ENCODE peak calls at places on chromosomes 4 and X, in ten cellular contexts. L, Z, C, M, V, R, K, G, P and S are unnamed samples.

GRCh38 chr4:145339075-145339725 is 142.5 kb upstream of the SMAD1 start:
- DNase-seq in G (no peak), V (no peak), C (no peak), P (no peak), Z (no peak), K (no peak), M (no peak), L (no peak), R (no peak), S (no peak)

GRCh38 chrX:150363561-150364346 is 637 bp downstream of the MAMLD1 start:
- DNase-seq in R (peak), L (no peak), C (peak), V (no peak), M (no peak), P (no peak), Z (peak), K (no peak), G (no peak), S (no peak)

GRCh38 chr4:133084421-133084820 is 64.7 kb upstream of the PCDH10 start:
- DNase-seq in G (no peak), P (no peak), R (no peak), V (no peak), M (no peak), L (no peak), K (no peak), C (no peak), Z (no peak), S (no peak)

GRCh38 chr4:124018383-124019317 is 622.1 kb downstream of the SPRY1 start:
- DNase-seq in Z (peak), M (no peak), V (peak), C (no peak), P (no peak), L (no peak), R (peak), G (no peak), K (no peak), S (no peak)

GRCh38 chr4:129129143-129129542 is 33.2 kb downstream of the C4orf33 start:
- DNase-seq in K (no peak), C (no peak), R (no peak), L (no peak), G (no peak), V (no peak), P (no peak), Z (no peak), M (no peak), S (no peak)

GRCh38 chrX:39158801-39159657 is 357.8 kb downstream of the MID1IP1 start:
- DNase-seq in Z (peak), M (no peak), K (no peak), V (peak), P (no peak), G (no peak), L (peak), C (no peak), R (no peak), S (no peak)

GRCh38 chr4:74548561-74548960 is 103.6 kb downstream of the AREG start:
- DNase-seq in Z (no peak), G (no peak), L (no peak), V (no peak), P (no peak), K (no peak), M (no peak), C (no peak), R (no peak), S (no peak)

GRCh38 chr4:125041372-125041930 is 273.3 kb upstream of the FAT4 start:
- DNase-seq in R (no peak), C (no peak), M (no peak), P (no peak), Z (peak), L (no peak), V (no peak), K (no peak), G (no peak), S (no peak)

GRCh38 chr4:3419836-3420605 is 21.7 kb upstream of the HGFAC start:
- DNase-seq in V (no peak), R (peak), Z (no peak), P (no peak), K (no peak), G (no peak), M (no peak), L (no peak), C (no peak), S (no peak)

GRCh38 chr4:111283066-111283677 is 660.3 kb upstream of the PITX2 start:
- DNase-seq in M (peak), G (peak), V (peak), R (peak), L (peak), P (no peak), C (peak), Z (peak), K (no peak), S (peak)

GRCh38 chrX:11367609-11368430 is 74.6 kb downstream of the AMELX start:
- DNase-seq in Z (peak), M (no peak), L (no peak), C (no peak), K (no peak), P (no peak), G (no peak), V (peak), R (no peak), S (no peak)

GRCh38 chr4:174211611-174212044 is 71.8 kb downstream of the FBXO8 start:
- DNase-seq in G (no peak), L (no peak), P (no peak), R (no peak), C (no peak), M (no peak), K (no peak), Z (peak), V (no peak), S (peak)

GRCh38 chrX:124863303-124863702 is 456.4 kb upstream of the TEX13C start:
- DNase-seq in P (no peak), L (no peak), Z (no peak), K (no peak), R (no peak), M (no peak), C (no peak), V (no peak), G (no peak), S (no peak)

GRCh38 chrX:37491686-37492085 is 79.8 kb upstream of the LANCL3 start:
- DNase-seq in K (no peak), L (no peak), G (no peak), P (no peak), R (no peak), V (no peak), M (no peak), Z (no peak), C (no peak), S (no peak)

GRCh38 chr4:3041192-3042142 is 32.9 kb downstream of the HTT-AS start:
- DNase-seq in P (no peak), R (peak), C (peak), L (no peak), V (peak), G (no peak), K (no peak), Z (peak), M (peak), S (no peak)

GRCh38 chr4:84804126-84804525 is 162.4 kb downstream of the WDFY3 start:
- DNase-seq in V (no peak), P (peak), L (no peak), M (no peak), K (no peak), G (no peak), R (no peak), C (no peak), Z (no peak), S (no peak)

GRCh38 chrX:54481751-54482150 is 14.3 kb downstream of the FGD1 start:
- DNase-seq in V (no peak), C (no peak), K (no peak), P (no peak), R (no peak), G (no peak), M (no peak), L (no peak), Z (no peak), S (no peak)

GRCh38 chrX:149255860-149256259 is 249.2 kb downstream of the IDS start:
- DNase-seq in C (no peak), V (no peak), K (no peak), Z (no peak), R (no peak), L (no peak), P (no peak), G (no peak), M (no peak), S (no peak)

GRCh38 chrX:24207826-24208225 is 58.3 kb downstream of the ZFX start:
- DNase-seq in Z (no peak), P (no peak), R (no peak), V (no peak), M (no peak), K (no peak), G (no peak), C (no peak), L (no peak), S (no peak)

GRCh38 chrX:74225111-74225510 is 78.9 kb upstream of the ZCCHC13 start:
- DNase-seq in M (no peak), R (no peak), Z (no peak), K (no peak), C (no peak), G (no peak), P (no peak), L (no peak), V (no peak), S (no peak)

GRCh38 chr4:172892300-172892699 is 276.3 kb upstream of the GALNT7 start:
- DNase-seq in M (no peak), V (peak), Z (peak), C (no peak), P (no peak), K (no peak), G (peak), L (no peak), R (no peak), S (no peak)

GRCh38 chr4:127782275-127783025 is at the start of gene HSPA4L:
- DNase-seq in K (peak), Z (no peak), R (peak), P (no peak), M (peak), C (peak), G (peak), L (no peak), V (peak), S (peak)

GRCh38 chr4:88059781-88060180 is 52.3 kb downstream of the PKD2 start:
- DNase-seq in K (no peak), P (no peak), L (no peak), V (no peak), G (no peak), Z (no peak), R (no peak), C (no peak), M (no peak), S (no peak)

GRCh38 chr4:74449571-74450297 is 4.8 kb downstream of the AREG start:
- DNase-seq in R (no peak), L (no peak), Z (peak), M (no peak), C (no peak), K (no peak), V (no peak), P (no peak), G (no peak), S (no peak)

GRCh38 chr4:156100651-156101050 is 147.0 kb upstream of the CTSO start:
- DNase-seq in P (no peak), M (no peak), C (no peak), K (no peak), R (no peak), G (no peak), Z (no peak), V (no peak), L (no peak), S (no peak)

GRCh38 chr4:88533937-88534750 is 10.6 kb upstream of the PYURF start:
- DNase-seq in K (no peak), Z (peak), R (no peak), V (no peak), M (no peak), C (no peak), P (peak), G (no peak), L (no peak), S (no peak)

GRCh38 chrX:54042609-54043010 is 1.7 kb downstream of the PHF8 start:
- DNase-seq in M (peak), C (peak), P (no peak), K (peak), G (peak), V (peak), Z (peak), R (peak), L (no peak), S (peak)

GRCh38 chr4:108544504-108544903 is 75.9 kb upstream of the RPL34 start:
- DNase-seq in L (no peak), V (peak), K (no peak), M (no peak), C (no peak), P (peak), G (no peak), Z (peak), R (no peak), S (no peak)

GRCh38 chr4:30181918-30182317 is 538.3 kb upstream of the PCDH7 start:
- DNase-seq in P (no peak), K (no peak), G (no peak), V (no peak), R (no peak), Z (no peak), M (no peak), C (no peak), L (no peak), S (no peak)

GRCh38 chr4:105092356-105092755 is 54.3 kb upstream of the TET2 start:
- DNase-seq in M (no peak), P (peak), V (no peak), G (no peak), C (no peak), L (peak), R (no peak), K (no peak), Z (peak), S (no peak)

GRCh38 chrX:122625821-122626220 is 558.3 kb upstream of the GRIA3 start:
- DNase-seq in Z (peak), R (no peak), C (no peak), P (peak), M (no peak), L (peak), V (no peak), K (no peak), G (no peak), S (no peak)

GRCh38 chr4:90113881-90114457 is 13.2 kb upstream of the CCSER1 start:
- DNase-seq in P (no peak), M (no peak), C (no peak), R (no peak), L (no peak), Z (no peak), V (no peak), K (no peak), G (no peak), S (no peak)

GRCh38 chr4:176735300-176735699 is 57.4 kb downstream of the VEGFC start:
- DNase-seq in L (peak), P (no peak), M (no peak), C (no peak), V (no peak), Z (peak), G (no peak), K (no peak), R (no peak), S (no peak)

GRCh38 chr4:27084685-27085356 is 224.2 kb downstream of the STIM2 start:
- DNase-seq in G (no peak), R (no peak), M (no peak), K (peak), C (peak), L (no peak), V (no peak), Z (peak), P (no peak), S (peak)